ENCODE peak calls at places on chromosomes 13 and 19, in five cellular contexts. One of them, this sample, is unnamed.

GRCh38 chr13:114177245-114178010 is 1.6 kb upstream of the CFAP97D2 start:
- DNase-seq in activated CD4-positive, alpha-beta T cell treated with anti-CD3 and anti-CD28 coated beads, Interleukin-2, amount 50 U/mL, for 1 hour: no peak
- DNase-seq in heart right ventricle: no peak
- DNase-seq in HL-60: peak
- DNase-seq in AG04450: no peak
- DNase-seq in this sample: no peak

GRCh38 chr19:28498404-28498976 is 714.5 kb downstream of the UQCRFS1 start:
- DNase-seq in activated CD4-positive, alpha-beta T cell treated with anti-CD3 and anti-CD28 coated beads, Interleukin-2, amount 50 U/mL, for 1 hour: no peak
- DNase-seq in heart right ventricle: no peak
- DNase-seq in HL-60: no peak
- DNase-seq in AG04450: no peak
- DNase-seq in this sample: no peak

GRCh38 chr13:27132538-27132937 is 39.1 kb downstream of the USP12 start:
- DNase-seq in activated CD4-positive, alpha-beta T cell treated with anti-CD3 and anti-CD28 coated beads, Interleukin-2, amount 50 U/mL, for 1 hour: no peak
- DNase-seq in heart right ventricle: no peak
- DNase-seq in HL-60: no peak
- DNase-seq in AG04450: no peak
- DNase-seq in this sample: no peak

GRCh38 chr19:16197188-16197621 is 506 bp upstream of the AP1M1 start:
- DNase-seq in activated CD4-positive, alpha-beta T cell treated with anti-CD3 and anti-CD28 coated beads, Interleukin-2, amount 50 U/mL, for 1 hour: no peak
- DNase-seq in heart right ventricle: no peak
- DNase-seq in HL-60: no peak
- DNase-seq in AG04450: peak
- DNase-seq in this sample: no peak

GRCh38 chr19:39199025-39199424 is 2.3 kb downstream of the NCCRP1 start:
- DNase-seq in activated CD4-positive, alpha-beta T cell treated with anti-CD3 and anti-CD28 coated beads, Interleukin-2, amount 50 U/mL, for 1 hour: no peak
- DNase-seq in heart right ventricle: no peak
- DNase-seq in HL-60: no peak
- DNase-seq in AG04450: peak
- DNase-seq in this sample: peak

GRCh38 chr13:111650626-111651025 is 330.2 kb downstream of the TEX29 start:
- DNase-seq in activated CD4-positive, alpha-beta T cell treated with anti-CD3 and anti-CD28 coated beads, Interleukin-2, amount 50 U/mL, for 1 hour: no peak
- DNase-seq in heart right ventricle: no peak
- DNase-seq in HL-60: no peak
- DNase-seq in AG04450: no peak
- DNase-seq in this sample: no peak

GRCh38 chr13:30132623-30133553 is 174.5 kb downstream of the KATNAL1 start:
- DNase-seq in activated CD4-positive, alpha-beta T cell treated with anti-CD3 and anti-CD28 coated beads, Interleukin-2, amount 50 U/mL, for 1 hour: peak
- DNase-seq in heart right ventricle: peak
- DNase-seq in HL-60: peak
- DNase-seq in AG04450: peak
- DNase-seq in this sample: peak

GRCh38 chr13:29934531-29935308 is 84.3 kb upstream of the UBL3 start:
- DNase-seq in activated CD4-positive, alpha-beta T cell treated with anti-CD3 and anti-CD28 coated beads, Interleukin-2, amount 50 U/mL, for 1 hour: no peak
- DNase-seq in heart right ventricle: no peak
- DNase-seq in HL-60: no peak
- DNase-seq in AG04450: no peak
- DNase-seq in this sample: no peak

GRCh38 chr19:45814166-45814780 is 835 bp downstream of the RSPH6A start:
- DNase-seq in activated CD4-positive, alpha-beta T cell treated with anti-CD3 and anti-CD28 coated beads, Interleukin-2, amount 50 U/mL, for 1 hour: no peak
- DNase-seq in heart right ventricle: no peak
- DNase-seq in HL-60: no peak
- DNase-seq in AG04450: no peak
- DNase-seq in this sample: no peak

GRCh38 chr19:33649919-33650305 is 28.2 kb downstream of the CHST8 start:
- DNase-seq in activated CD4-positive, alpha-beta T cell treated with anti-CD3 and anti-CD28 coated beads, Interleukin-2, amount 50 U/mL, for 1 hour: no peak
- DNase-seq in heart right ventricle: no peak
- DNase-seq in HL-60: no peak
- DNase-seq in AG04450: no peak
- DNase-seq in this sample: no peak

GRCh38 chr13:60696602-60697001 is 299.6 kb downstream of the TDRD3 start:
- DNase-seq in activated CD4-positive, alpha-beta T cell treated with anti-CD3 and anti-CD28 coated beads, Interleukin-2, amount 50 U/mL, for 1 hour: no peak
- DNase-seq in heart right ventricle: no peak
- DNase-seq in HL-60: no peak
- DNase-seq in AG04450: no peak
- DNase-seq in this sample: no peak

GRCh38 chr19:3434630-3435553 is 45.4 kb downstream of the SMIM24 start:
- DNase-seq in activated CD4-positive, alpha-beta T cell treated with anti-CD3 and anti-CD28 coated beads, Interleukin-2, amount 50 U/mL, for 1 hour: peak
- DNase-seq in heart right ventricle: peak
- DNase-seq in HL-60: peak
- DNase-seq in AG04450: peak
- DNase-seq in this sample: no peak

GRCh38 chr19:13843104-13843921 is 33.6 kb upstream of the NANOS3 start:
- DNase-seq in activated CD4-positive, alpha-beta T cell treated with anti-CD3 and anti-CD28 coated beads, Interleukin-2, amount 50 U/mL, for 1 hour: no peak
- DNase-seq in heart right ventricle: peak
- DNase-seq in HL-60: no peak
- DNase-seq in AG04450: no peak
- DNase-seq in this sample: peak

GRCh38 chr19:38806371-38806770 is 6.4 kb downstream of the LGALS4 start:
- DNase-seq in activated CD4-positive, alpha-beta T cell treated with anti-CD3 and anti-CD28 coated beads, Interleukin-2, amount 50 U/mL, for 1 hour: no peak
- DNase-seq in heart right ventricle: no peak
- DNase-seq in HL-60: no peak
- DNase-seq in AG04450: no peak
- DNase-seq in this sample: no peak

GRCh38 chr13:47826481-47826880 is 174.6 kb downstream of the SUCLA2 start:
- DNase-seq in activated CD4-positive, alpha-beta T cell treated with anti-CD3 and anti-CD28 coated beads, Interleukin-2, amount 50 U/mL, for 1 hour: no peak
- DNase-seq in heart right ventricle: no peak
- DNase-seq in HL-60: no peak
- DNase-seq in AG04450: no peak
- DNase-seq in this sample: no peak

GRCh38 chr13:35855531-35856019 is 275.6 kb downstream of the DCLK1 start:
- DNase-seq in activated CD4-positive, alpha-beta T cell treated with anti-CD3 and anti-CD28 coated beads, Interleukin-2, amount 50 U/mL, for 1 hour: no peak
- DNase-seq in heart right ventricle: no peak
- DNase-seq in HL-60: no peak
- DNase-seq in AG04450: no peak
- DNase-seq in this sample: peak

GRCh38 chr13:110250258-110250891 is 56.6 kb downstream of the COL4A1 start:
- DNase-seq in activated CD4-positive, alpha-beta T cell treated with anti-CD3 and anti-CD28 coated beads, Interleukin-2, amount 50 U/mL, for 1 hour: no peak
- DNase-seq in heart right ventricle: peak
- DNase-seq in HL-60: no peak
- DNase-seq in AG04450: no peak
- DNase-seq in this sample: no peak

GRCh38 chr19:43725468-43725867 is 9.6 kb downstream of the IRGC start:
- DNase-seq in activated CD4-positive, alpha-beta T cell treated with anti-CD3 and anti-CD28 coated beads, Interleukin-2, amount 50 U/mL, for 1 hour: no peak
- DNase-seq in heart right ventricle: no peak
- DNase-seq in HL-60: peak
- DNase-seq in AG04450: no peak
- DNase-seq in this sample: no peak

GRCh38 chr19:7862413-7862951 is 11.7 kb downstream of the PRR36 start:
- DNase-seq in activated CD4-positive, alpha-beta T cell treated with anti-CD3 and anti-CD28 coated beads, Interleukin-2, amount 50 U/mL, for 1 hour: peak
- DNase-seq in heart right ventricle: peak
- DNase-seq in HL-60: peak
- DNase-seq in AG04450: no peak
- DNase-seq in this sample: peak

GRCh38 chr13:48985751-48986150 is 10.0 kb downstream of the FNDC3A start:
- DNase-seq in activated CD4-positive, alpha-beta T cell treated with anti-CD3 and anti-CD28 coated beads, Interleukin-2, amount 50 U/mL, for 1 hour: no peak
- DNase-seq in heart right ventricle: no peak
- DNase-seq in HL-60: no peak
- DNase-seq in AG04450: no peak
- DNase-seq in this sample: no peak

GRCh38 chr19:5978606-5979552 is 939 bp upstream of the RANBP3 start:
- DNase-seq in activated CD4-positive, alpha-beta T cell treated with anti-CD3 and anti-CD28 coated beads, Interleukin-2, amount 50 U/mL, for 1 hour: no peak
- DNase-seq in heart right ventricle: no peak
- DNase-seq in HL-60: no peak
- DNase-seq in AG04450: no peak
- DNase-seq in this sample: no peak

GRCh38 chr13:51246411-51247298 is 24.5 kb downstream of the FAM124A start:
- DNase-seq in activated CD4-positive, alpha-beta T cell treated with anti-CD3 and anti-CD28 coated beads, Interleukin-2, amount 50 U/mL, for 1 hour: no peak
- DNase-seq in heart right ventricle: peak
- DNase-seq in HL-60: no peak
- DNase-seq in AG04450: no peak
- DNase-seq in this sample: no peak

GRCh38 chr19:16559896-16560295 is 12.3 kb downstream of the SLC35E1 start:
- DNase-seq in activated CD4-positive, alpha-beta T cell treated with anti-CD3 and anti-CD28 coated beads, Interleukin-2, amount 50 U/mL, for 1 hour: no peak
- DNase-seq in heart right ventricle: no peak
- DNase-seq in HL-60: no peak
- DNase-seq in AG04450: no peak
- DNase-seq in this sample: no peak

GRCh38 chr13:30037306-30037705 is 186.9 kb upstream of the UBL3 start:
- DNase-seq in activated CD4-positive, alpha-beta T cell treated with anti-CD3 and anti-CD28 coated beads, Interleukin-2, amount 50 U/mL, for 1 hour: no peak
- DNase-seq in heart right ventricle: no peak
- DNase-seq in HL-60: no peak
- DNase-seq in AG04450: no peak
- DNase-seq in this sample: no peak

GRCh38 chr19:6800991-6801396 is 28.5 kb downstream of the VAV1 start:
- DNase-seq in activated CD4-positive, alpha-beta T cell treated with anti-CD3 and anti-CD28 coated beads, Interleukin-2, amount 50 U/mL, for 1 hour: no peak
- DNase-seq in heart right ventricle: no peak
- DNase-seq in HL-60: no peak
- DNase-seq in AG04450: no peak
- DNase-seq in this sample: no peak

GRCh38 chr19:6057651-6058365 is 52.5 kb downstream of the RFX2 start:
- DNase-seq in activated CD4-positive, alpha-beta T cell treated with anti-CD3 and anti-CD28 coated beads, Interleukin-2, amount 50 U/mL, for 1 hour: no peak
- DNase-seq in heart right ventricle: no peak
- DNase-seq in HL-60: no peak
- DNase-seq in AG04450: no peak
- DNase-seq in this sample: no peak

GRCh38 chr19:43474986-43475705 is 9.7 kb upstream of the LYPD3 start:
- DNase-seq in activated CD4-positive, alpha-beta T cell treated with anti-CD3 and anti-CD28 coated beads, Interleukin-2, amount 50 U/mL, for 1 hour: peak
- DNase-seq in heart right ventricle: peak
- DNase-seq in HL-60: peak
- DNase-seq in AG04450: peak
- DNase-seq in this sample: peak

GRCh38 chr19:16031872-16032200 is 44.5 kb upstream of the TPM4 start:
- DNase-seq in activated CD4-positive, alpha-beta T cell treated with anti-CD3 and anti-CD28 coated beads, Interleukin-2, amount 50 U/mL, for 1 hour: no peak
- DNase-seq in heart right ventricle: no peak
- DNase-seq in HL-60: no peak
- DNase-seq in AG04450: no peak
- DNase-seq in this sample: no peak

GRCh38 chr13:63910406-63910957 is 2494.8 kb upstream of the PCDH20 start:
- DNase-seq in activated CD4-positive, alpha-beta T cell treated with anti-CD3 and anti-CD28 coated beads, Interleukin-2, amount 50 U/mL, for 1 hour: no peak
- DNase-seq in heart right ventricle: no peak
- DNase-seq in HL-60: peak
- DNase-seq in AG04450: no peak
- DNase-seq in this sample: no peak

GRCh38 chr13:72622546-72622945 is 104.9 kb downstream of the MZT1 start:
- DNase-seq in activated CD4-positive, alpha-beta T cell treated with anti-CD3 and anti-CD28 coated beads, Interleukin-2, amount 50 U/mL, for 1 hour: no peak
- DNase-seq in heart right ventricle: no peak
- DNase-seq in HL-60: no peak
- DNase-seq in AG04450: no peak
- DNase-seq in this sample: no peak

GRCh38 chr19:1618157-1619093 is 13.2 kb upstream of the UQCR11 start:
- DNase-seq in activated CD4-positive, alpha-beta T cell treated with anti-CD3 and anti-CD28 coated beads, Interleukin-2, amount 50 U/mL, for 1 hour: peak
- DNase-seq in heart right ventricle: no peak
- DNase-seq in HL-60: peak
- DNase-seq in AG04450: no peak
- DNase-seq in this sample: peak

GRCh38 chr13:96052655-96053002 is 572 bp downstream of the UGGT2 start:
- DNase-seq in activated CD4-positive, alpha-beta T cell treated with anti-CD3 and anti-CD28 coated beads, Interleukin-2, amount 50 U/mL, for 1 hour: no peak
- DNase-seq in heart right ventricle: no peak
- DNase-seq in HL-60: peak
- DNase-seq in AG04450: peak
- DNase-seq in this sample: no peak

This sample was measured in 8988T.